ENCODE peak calls at places on chromosomes 13 and 19, in six cellular contexts. One of them, this sample, is unnamed.

GRCh38 chr13:99970761-99971575 is 599 bp downstream of the ZIC5 start:
- DNase-seq in GM12865: no peak
- DNase-seq in left ventricle myocardium inferior: no peak
- DNase-seq in neural crest cell: no peak
- DNase-seq in WERI-Rb-1: peak; percentile 84
- DNase-seq in epithelial cell of esophagus: no peak
- DNase-seq in this sample: no peak

GRCh38 chr19:18379803-18380747 is 5.9 kb upstream of the GDF15 start:
- DNase-seq in GM12865: no peak
- DNase-seq in left ventricle myocardium inferior: peak; percentile 86
- DNase-seq in neural crest cell: no peak
- DNase-seq in WERI-Rb-1: peak; percentile 31
- DNase-seq in epithelial cell of esophagus: peak; percentile 51
- DNase-seq in this sample: peak; percentile 60

GRCh38 chr13:112729408-112729807 is 39.6 kb downstream of the ATP11A start:
- DNase-seq in GM12865: no peak
- DNase-seq in left ventricle myocardium inferior: peak; percentile 74
- DNase-seq in neural crest cell: no peak
- DNase-seq in WERI-Rb-1: no peak
- DNase-seq in epithelial cell of esophagus: no peak
- DNase-seq in this sample: no peak

GRCh38 chr13:98523455-98524102 is 53.3 kb downstream of the STK24 start:
- DNase-seq in GM12865: peak; percentile 88
- DNase-seq in left ventricle myocardium inferior: no peak
- DNase-seq in neural crest cell: no peak
- DNase-seq in WERI-Rb-1: no peak
- DNase-seq in epithelial cell of esophagus: no peak
- DNase-seq in this sample: no peak

GRCh38 chr13:29369060-29369743 is 226.3 kb downstream of the SLC7A1 start:
- DNase-seq in GM12865: peak; percentile 44
- DNase-seq in left ventricle myocardium inferior: no peak
- DNase-seq in neural crest cell: peak; percentile 9
- DNase-seq in WERI-Rb-1: no peak
- DNase-seq in epithelial cell of esophagus: peak; percentile 48
- DNase-seq in this sample: peak; percentile 62

GRCh38 chr13:78121459-78122348 is 203.1 kb upstream of the EDNRB start:
- DNase-seq in GM12865: peak; percentile 80
- DNase-seq in left ventricle myocardium inferior: peak; percentile 31
- DNase-seq in neural crest cell: peak; percentile 50
- DNase-seq in WERI-Rb-1: peak; percentile 23
- DNase-seq in epithelial cell of esophagus: peak; percentile 69
- DNase-seq in this sample: peak; percentile 69

GRCh38 chr19:40285353-40286234 is 449 bp upstream of the AKT2 start:
- DNase-seq in GM12865: peak; percentile 100
- DNase-seq in left ventricle myocardium inferior: peak; percentile 99
- DNase-seq in neural crest cell: peak; percentile 94
- DNase-seq in WERI-Rb-1: peak; percentile 99
- DNase-seq in epithelial cell of esophagus: peak; percentile 99
- DNase-seq in this sample: peak; percentile 100

GRCh38 chr19:12793290-12794195 is 2.3 kb downstream of the JUNB start:
- DNase-seq in GM12865: peak; percentile 96
- DNase-seq in left ventricle myocardium inferior: peak; percentile 93
- DNase-seq in neural crest cell: peak; percentile 81
- DNase-seq in WERI-Rb-1: peak; percentile 89
- DNase-seq in epithelial cell of esophagus: peak; percentile 96
- DNase-seq in this sample: peak; percentile 96

GRCh38 chr13:95292622-95293021 is 8.6 kb downstream of the ABCC4 start:
- DNase-seq in GM12865: no peak
- DNase-seq in left ventricle myocardium inferior: no peak
- DNase-seq in neural crest cell: no peak
- DNase-seq in WERI-Rb-1: no peak
- DNase-seq in epithelial cell of esophagus: no peak
- DNase-seq in this sample: no peak

DNA sequence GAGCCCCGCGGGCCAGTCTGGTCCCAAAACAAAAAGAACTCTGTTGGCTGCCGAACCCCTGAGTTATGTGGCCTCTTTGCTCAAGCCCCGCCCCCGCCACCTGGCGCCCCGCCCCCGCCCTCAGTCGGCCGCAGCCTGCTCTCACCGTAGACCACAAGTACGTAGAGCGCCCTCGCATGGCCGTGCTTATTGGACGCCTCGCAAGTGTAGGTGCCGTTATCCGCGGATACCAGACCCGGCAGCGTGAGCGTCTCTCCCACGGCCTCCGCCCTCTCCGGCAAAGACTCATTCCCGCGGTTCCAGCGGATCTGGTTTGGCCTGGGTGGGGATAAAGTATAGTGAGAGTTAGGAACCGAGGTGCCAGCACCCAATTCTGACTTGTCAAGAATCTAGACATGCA is 5.5 kb upstream of the ZNF428 start:
- DNase-seq in GM12865: peak; percentile 82
- DNase-seq in left ventricle myocardium inferior: peak; percentile 36
- DNase-seq in neural crest cell: no peak
- DNase-seq in WERI-Rb-1: peak; percentile 29
- DNase-seq in epithelial cell of esophagus: peak; percentile 71
- DNase-seq in this sample: peak; percentile 23
- TF ChIP-seq CTCF in GM12865: peak; percentile 34
- TF ChIP-seq CTCF in left ventricle myocardium inferior: no peak
- TF ChIP-seq CTCF in neural crest cell: peak; percentile 30
- TF ChIP-seq CTCF in WERI-Rb-1: no peak
- TF ChIP-seq CTCF in epithelial cell of esophagus: peak; percentile 39
- TF ChIP-seq CTCF in this sample: peak; percentile 14

GRCh38 chr19:45202637-45203036 is 24.1 kb downstream of the BLOC1S3 start:
- DNase-seq in GM12865: no peak
- DNase-seq in left ventricle myocardium inferior: no peak
- DNase-seq in neural crest cell: no peak
- DNase-seq in WERI-Rb-1: no peak
- DNase-seq in epithelial cell of esophagus: peak; percentile 69
- DNase-seq in this sample: peak; percentile 56
- TF ChIP-seq CTCF in GM12865: no peak
- TF ChIP-seq CTCF in left ventricle myocardium inferior: no peak
- TF ChIP-seq CTCF in neural crest cell: no peak
- TF ChIP-seq CTCF in WERI-Rb-1: no peak
- TF ChIP-seq CTCF in epithelial cell of esophagus: no peak
- TF ChIP-seq CTCF in this sample: no peak

GRCh38 chr19:1354496-1355257 is 29.0 kb upstream of the NDUFS7 start:
- DNase-seq in GM12865: peak; percentile 90
- DNase-seq in left ventricle myocardium inferior: peak; percentile 92
- DNase-seq in neural crest cell: peak; percentile 81
- DNase-seq in WERI-Rb-1: peak; percentile 88
- DNase-seq in epithelial cell of esophagus: peak; percentile 88
- DNase-seq in this sample: peak; percentile 89
- TF ChIP-seq CTCF in GM12865: no peak
- TF ChIP-seq CTCF in left ventricle myocardium inferior: peak; percentile 36
- TF ChIP-seq CTCF in neural crest cell: no peak
- TF ChIP-seq CTCF in WERI-Rb-1: no peak
- TF ChIP-seq CTCF in epithelial cell of esophagus: no peak
- TF ChIP-seq CTCF in this sample: no peak

GRCh38 chr19:24071078-24071477 is 15.9 kb upstream of the ZNF254 start:
- DNase-seq in GM12865: no peak
- DNase-seq in left ventricle myocardium inferior: no peak
- DNase-seq in neural crest cell: no peak
- DNase-seq in WERI-Rb-1: no peak
- DNase-seq in epithelial cell of esophagus: peak; percentile 62
- DNase-seq in this sample: peak; percentile 53

GRCh38 chr19:24072720-24073119 is 14.3 kb upstream of the ZNF254 start:
- DNase-seq in GM12865: no peak
- DNase-seq in left ventricle myocardium inferior: no peak
- DNase-seq in neural crest cell: no peak
- DNase-seq in WERI-Rb-1: no peak
- DNase-seq in epithelial cell of esophagus: no peak
- DNase-seq in this sample: no peak

GRCh38 chr19:24078688-24079087 is 8.3 kb upstream of the ZNF254 start:
- DNase-seq in GM12865: no peak
- DNase-seq in left ventricle myocardium inferior: no peak
- DNase-seq in neural crest cell: no peak
- DNase-seq in WERI-Rb-1: no peak
- DNase-seq in epithelial cell of esophagus: no peak
- DNase-seq in this sample: no peak

GRCh38 chr19:24073807-24074206 is 13.2 kb upstream of the ZNF254 start:
- DNase-seq in GM12865: no peak
- DNase-seq in left ventricle myocardium inferior: no peak
- DNase-seq in neural crest cell: no peak
- DNase-seq in WERI-Rb-1: no peak
- DNase-seq in epithelial cell of esophagus: peak; percentile 98
- DNase-seq in this sample: peak; percentile 85

DNA sequence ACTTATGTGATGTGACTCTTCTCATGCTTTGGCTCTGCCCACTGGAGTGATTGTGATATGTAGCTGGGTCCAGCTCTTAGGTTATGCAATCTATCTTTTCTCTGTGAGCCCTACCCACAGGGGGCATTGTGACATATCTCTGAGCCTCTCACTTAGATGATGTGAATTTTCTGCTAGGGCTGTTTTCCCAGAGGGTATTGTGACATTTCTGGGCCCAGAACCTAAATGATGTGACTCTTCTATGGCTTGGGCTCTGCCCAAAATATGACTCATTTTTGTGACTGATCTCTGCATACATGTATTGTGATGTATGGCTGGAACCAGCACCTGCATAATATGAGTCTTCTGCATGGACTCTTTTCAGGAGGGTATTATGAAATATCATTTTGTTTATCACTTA is 12.3 kb upstream of the ZNF254 start:
- DNase-seq in GM12865: no peak
- DNase-seq in left ventricle myocardium inferior: no peak
- DNase-seq in neural crest cell: no peak
- DNase-seq in WERI-Rb-1: no peak
- DNase-seq in epithelial cell of esophagus: peak; percentile 86
- DNase-seq in this sample: peak; percentile 93
- TF ChIP-seq CTCF in GM12865: no peak
- TF ChIP-seq CTCF in left ventricle myocardium inferior: no peak
- TF ChIP-seq CTCF in neural crest cell: no peak
- TF ChIP-seq CTCF in WERI-Rb-1: no peak
- TF ChIP-seq CTCF in epithelial cell of esophagus: no peak
- TF ChIP-seq CTCF in this sample: no peak

GRCh38 chr19:347946-348861 is 3.6 kb upstream of the MIER2 start:
- DNase-seq in GM12865: no peak
- DNase-seq in left ventricle myocardium inferior: no peak
- DNase-seq in neural crest cell: no peak
- DNase-seq in WERI-Rb-1: no peak
- DNase-seq in epithelial cell of esophagus: no peak
- DNase-seq in this sample: no peak
- TF ChIP-seq CTCF in GM12865: no peak
- TF ChIP-seq CTCF in left ventricle myocardium inferior: no peak
- TF ChIP-seq CTCF in neural crest cell: no peak
- TF ChIP-seq CTCF in WERI-Rb-1: no peak
- TF ChIP-seq CTCF in epithelial cell of esophagus: no peak
- TF ChIP-seq CTCF in this sample: no peak

DNA sequence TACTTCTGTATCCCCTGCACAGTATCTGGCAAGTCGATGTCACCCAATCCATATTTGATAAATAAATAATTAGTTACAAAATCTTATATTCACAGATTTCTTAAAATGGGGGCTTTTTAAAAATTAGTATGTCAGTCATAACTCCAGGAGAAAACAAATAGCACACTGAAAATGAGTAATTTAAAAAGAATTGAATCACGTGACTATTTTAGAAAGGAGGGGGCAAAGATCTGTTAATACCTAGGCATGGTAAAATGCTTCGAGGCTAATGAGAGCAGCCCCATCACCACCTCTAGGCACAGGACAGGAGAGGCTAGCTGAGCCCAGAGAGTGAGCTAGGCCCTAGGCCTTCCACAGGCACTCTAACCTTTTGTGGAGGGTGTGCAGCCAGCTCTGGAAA is 94.7 kb downstream of the FREM2 start:
- DNase-seq in GM12865: no peak
- DNase-seq in left ventricle myocardium inferior: no peak
- DNase-seq in neural crest cell: no peak
- DNase-seq in WERI-Rb-1: no peak
- DNase-seq in epithelial cell of esophagus: no peak
- DNase-seq in this sample: no peak
- TF ChIP-seq CTCF in GM12865: no peak
- TF ChIP-seq CTCF in left ventricle myocardium inferior: no peak
- TF ChIP-seq CTCF in neural crest cell: no peak
- TF ChIP-seq CTCF in WERI-Rb-1: no peak
- TF ChIP-seq CTCF in epithelial cell of esophagus: no peak
- TF ChIP-seq CTCF in this sample: no peak

This sample was measured in MCF 10A.